ENCODE peak calls at places on chromosome 17, in eight cellular contexts. S is colonic mucosa, F is lung, H is brain microvascular endothelial cell, B is DND-41, R is RWPE1, L is fibroblast of the aortic adventitia, G is adrenal gland. J is an unnamed sample.
A peak's percentile ranks its signal among the peaks of the same experiment; 100 is the strongest.

GRCh38 chr17:34151081-34151480 is 104.0 kb upstream of the CCL2 start:
- DNase-seq in F (no peak), R (no peak), G (no peak), B (no peak), H (no peak), L (no peak), S (no peak), J (no peak)

GRCh38 chr17:56992364-56992763 is 14.4 kb downstream of the SCPEP1 start:
- DNase-seq in S (no peak), G (no peak), R (no peak), B (no peak), L (no peak), F (no peak), H (no peak), J (no peak)

GRCh38 chr17:19343256-19343630 is 19.3 kb downstream of the B9D1 start:
- DNase-seq in R (no peak), S (no peak), B (no peak), G (peak; percentile 46), H (no peak), L (no peak), F (no peak), J (no peak)

GRCh38 chr17:70119961-70120360 is 44.9 kb downstream of the KCNJ16 start:
- DNase-seq in H (no peak), G (no peak), S (no peak), R (no peak), L (peak; percentile 15), B (no peak), F (no peak), J (no peak)

GRCh38 chr17:13485327-13485726 is 116.4 kb downstream of the HS3ST3A1 start:
- DNase-seq in L (no peak), R (no peak), G (no peak), F (no peak), H (no peak), S (no peak), B (no peak), J (no peak)

GRCh38 chr17:72970246-72970645 is 122.2 kb downstream of the SLC39A11 start:
- DNase-seq in H (no peak), F (no peak), S (no peak), G (no peak), R (no peak), L (no peak), B (no peak), J (no peak)

GRCh38 chr17:57928898-57929297 is 26.3 kb downstream of the CUEDC1 start:
- DNase-seq in L (no peak), H (no peak), S (no peak), G (no peak), F (no peak), R (no peak), B (no peak), J (no peak)

GRCh38 chr17:18026408-18026776 is 12.6 kb downstream of the ATPAF2 start:
- DNase-seq in S (no peak), L (peak; percentile 58), B (no peak), R (no peak), G (peak; percentile 92), F (no peak), H (peak; percentile 49), J (no peak)

GRCh38 chr17:43637563-43638323 is 24.0 kb downstream of the MEOX1 start:
- DNase-seq in S (no peak), F (no peak), G (no peak), R (no peak), H (no peak), B (no peak), L (no peak), J (no peak)

GRCh38 chr17:39622380-39623006 is 4.3 kb upstream of the PPP1R1B start:
- DNase-seq in S (no peak), L (no peak), R (no peak), G (no peak), F (no peak), H (no peak), B (no peak), J (no peak)

GRCh38 chr17:34511265-34511664 is 68.1 kb upstream of the TMEM132E start:
- DNase-seq in B (no peak), S (no peak), R (no peak), L (no peak), G (no peak), F (no peak), H (no peak), J (no peak)

GRCh38 chr17:46868689-46869187 is 17.4 kb downstream of the WNT9B start:
- DNase-seq in S (no peak), F (no peak), G (no peak), H (no peak), R (no peak), B (no peak), L (peak; percentile 5), J (no peak)

GRCh38 chr17:77145635-77146632 is 5.2 kb downstream of the SEC14L1 start:
- DNase-seq in H (peak; percentile 78), B (no peak), F (peak; percentile 85), R (no peak), S (peak; percentile 52), L (peak; percentile 75), G (peak; percentile 97), J (no peak)

GRCh38 chr17:73594598-73594997 is 49.6 kb downstream of the SDK2 start:
- DNase-seq in H (no peak), B (no peak), G (no peak), R (no peak), L (no peak), F (no peak), S (no peak), J (no peak)

GRCh38 chr17:51540151-51540550 is 279.8 kb downstream of the UTP18 start:
- DNase-seq in H (no peak), L (no peak), R (no peak), F (no peak), B (peak; percentile 59), S (no peak), G (no peak), J (no peak)
- TF ChIP-seq CTCF in H (no peak), L (no peak), R (no peak), F (no peak), B (peak; percentile 60), S (no peak), G (no peak), J (no peak)

GRCh38 chr17:27514595-27515413 is 58.6 kb downstream of the KSR1 start:
- DNase-seq in S (no peak), H (no peak), B (no peak), R (no peak), F (no peak), L (no peak), G (no peak), J (no peak)

GRCh38 chr17:27513849-27514248 is 57.6 kb downstream of the KSR1 start:
- DNase-seq in F (no peak), R (no peak), L (no peak), B (no peak), G (no peak), S (no peak), H (no peak), J (no peak)

GRCh38 chr17:27511154-27511553 is 54.9 kb downstream of the KSR1 start:
- DNase-seq in R (no peak), F (no peak), H (no peak), S (no peak), B (no peak), L (no peak), G (no peak), J (no peak)

GRCh38 chr17:27512511-27513346 is 56.5 kb downstream of the KSR1 start:
- DNase-seq in S (no peak), F (no peak), L (no peak), R (no peak), G (no peak), H (no peak), B (no peak), J (no peak)

DNA sequence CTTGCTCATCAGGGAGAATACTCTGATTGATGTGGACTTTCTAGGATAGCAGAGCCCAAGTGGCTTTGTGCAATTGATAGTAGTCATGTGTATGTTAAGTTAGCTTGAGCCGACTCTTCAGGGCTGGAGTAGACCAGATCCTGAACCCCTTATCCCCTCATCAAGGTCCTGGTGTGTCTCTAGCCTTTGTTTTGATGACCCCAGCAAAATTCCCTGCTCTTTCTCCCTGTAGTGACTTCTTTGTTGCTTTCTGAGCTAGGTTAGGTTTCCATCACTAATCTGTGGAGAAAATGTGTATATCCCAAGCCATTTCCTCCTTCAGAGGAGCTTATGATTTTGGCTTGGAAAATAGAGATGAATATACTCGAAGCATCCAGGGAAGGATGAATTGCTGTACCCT is 55.7 kb downstream of the KSR1 start:
- DNase-seq in L (no peak), F (no peak), H (no peak), B (no peak), G (no peak), S (no peak), R (no peak), J (no peak)
- TF ChIP-seq CTCF in L (no peak), F (no peak), H (no peak), B (no peak), G (no peak), S (no peak), R (no peak), J (no peak)

DNA sequence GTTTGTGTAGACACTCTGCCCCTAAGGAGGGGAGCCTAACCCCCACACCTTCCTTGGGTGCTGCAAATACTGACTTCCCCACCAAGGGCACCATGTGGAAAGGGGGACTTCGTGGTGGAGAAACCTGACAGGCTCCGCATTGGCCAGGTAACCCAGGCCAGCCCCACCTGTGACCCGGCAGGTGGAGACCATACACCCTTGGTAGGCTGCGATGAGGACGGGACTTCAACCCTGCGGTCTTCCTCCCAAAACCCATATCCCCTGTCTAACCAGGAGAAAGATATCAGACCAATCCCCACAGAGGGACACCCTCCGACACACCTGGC is 15.1 kb upstream of the CSNK1D start:
- DNase-seq in F (no peak), G (no peak), R (no peak), B (no peak), S (no peak), H (no peak), L (no peak), J (no peak)
- TF ChIP-seq CTCF in F (no peak), G (no peak), R (no peak), B (no peak), S (no peak), H (no peak), L (no peak), J (no peak)

GRCh38 chr17:21096874-21097273 is 29.9 kb upstream of the DHRS7B start:
- DNase-seq in H (no peak), L (no peak), G (peak; percentile 6), S (no peak), F (no peak), R (no peak), B (no peak), J (no peak)

GRCh38 chr17:21098934-21099687 is 27.7 kb upstream of the DHRS7B start:
- DNase-seq in S (peak; percentile 83), H (peak; percentile 72), F (peak; percentile 58), R (peak; percentile 96), B (peak; percentile 87), L (peak; percentile 53), G (peak; percentile 77), J (no peak)

GRCh38 chr17:21094298-21094704 is 32.5 kb upstream of the DHRS7B start:
- DNase-seq in L (no peak), G (no peak), S (no peak), R (no peak), H (no peak), F (no peak), B (no peak), J (no peak)

GRCh38 chr17:21090889-21091618 is 35.7 kb upstream of the DHRS7B start:
- DNase-seq in L (peak; percentile 35), H (no peak), R (no peak), G (no peak), B (no peak), S (no peak), F (no peak), J (no peak)

DNA sequence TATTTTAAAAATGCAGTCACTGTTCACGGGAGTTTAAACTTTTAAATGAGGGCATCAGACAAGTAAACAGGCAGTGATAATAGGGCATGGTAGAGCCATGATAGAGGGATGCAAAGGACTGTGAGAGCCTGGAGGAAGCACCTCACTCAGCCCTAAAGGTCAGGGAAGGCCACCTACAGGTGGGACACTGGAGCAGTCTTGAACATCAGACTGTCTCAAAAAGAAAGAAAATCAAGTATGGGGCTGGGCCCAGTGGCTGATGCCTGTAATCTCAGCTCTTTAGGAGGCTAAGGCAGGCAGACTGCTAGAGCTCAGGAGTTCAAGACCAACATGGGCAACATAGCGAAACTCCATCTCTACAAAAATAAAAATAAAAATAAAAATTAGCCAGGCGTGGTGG is 31.0 kb upstream of the DHRS7B start:
- DNase-seq in G (no peak), L (no peak), R (no peak), B (no peak), F (no peak), H (no peak), S (no peak), J (no peak)
- TF ChIP-seq CTCF in G (no peak), L (no peak), R (no peak), B (no peak), F (no peak), H (no peak), S (no peak), J (no peak)

J was measured in omental fat pad.